ENCODE peak calls at places on chromosome 1, in seven cellular contexts. P is thoracic aorta, J is neural crest cell, G is progenitor cell of endocrine pancreas, E is pancreas, K is endothelial cell, L is choroid plexus epithelial cell. Z is an unnamed sample.

GRCh38 chr1:16172964-16173446 is 17.1 kb upstream of the EPHA2 start:
- DNase-seq in P (no peak), J (no peak), G (no peak), E (no peak), K (no peak), L (peak; percentile 61), Z (no peak)

GRCh38 chr1:3070304-3070653 is 1.3 kb downstream of the PRDM16 start:
- DNase-seq in P (no peak), J (no peak), G (no peak), E (no peak), K (no peak), L (no peak), Z (no peak)

GRCh38 chr1:160022330-160023310 is 9.2 kb downstream of the PIGM start:
- DNase-seq in P (no peak), J (no peak), G (no peak), E (no peak), K (no peak), L (no peak), Z (no peak)

GRCh38 chr1:10699470-10699835 is 97.0 kb downstream of the CASZ1 start:
- DNase-seq in P (no peak), J (no peak), G (no peak), E (no peak), K (no peak), L (no peak), Z (no peak)

GRCh38 chr1:7386226-7387052 is 384.7 kb upstream of the VAMP3 start:
- DNase-seq in P (no peak), J (no peak), G (no peak), E (no peak), K (no peak), L (peak; percentile 16), Z (no peak)

GRCh38 chr1:206000641-206001339 is 2.4 kb downstream of the RAB7B start:
- DNase-seq in P (no peak), J (no peak), G (no peak), E (no peak), K (no peak), L (no peak), Z (no peak)

GRCh38 chr1:179599623-179600249 is 8.1 kb downstream of the TDRD5 start:
- DNase-seq in P (no peak), J (peak; percentile 16), G (no peak), E (no peak), K (peak; percentile 23), L (peak; percentile 47), Z (peak; percentile 16)

GRCh38 chr1:55869050-55869449 is 653.9 kb upstream of the USP24 start:
- DNase-seq in P (peak; percentile 36), J (no peak), G (no peak), E (no peak), K (no peak), L (no peak), Z (no peak)

GRCh38 chr1:75188892-75189291 is 54.7 kb downstream of the LHX8 start:
- DNase-seq in P (no peak), J (no peak), G (no peak), E (no peak), K (no peak), L (no peak), Z (no peak)

GRCh38 chr1:225651872-225652725 is 824 bp downstream of the ENAH start:
- DNase-seq in P (no peak), J (no peak), G (peak; percentile 12), E (peak; percentile 82), K (no peak), L (peak; percentile 45), Z (peak; percentile 71)

GRCh38 chr1:15180189-15180588 is 26.6 kb downstream of the TMEM51 start:
- DNase-seq in P (no peak), J (no peak), G (no peak), E (peak; percentile 77), K (no peak), L (no peak), Z (no peak)

GRCh38 chr1:53316058-53316741 is 11.7 kb downstream of the LRP8 start:
- DNase-seq in P (no peak), J (no peak), G (no peak), E (no peak), K (peak; percentile 33), L (peak; percentile 41), Z (peak; percentile 39)

GRCh38 chr1:36248250-36248894 is 24.1 kb downstream of the THRAP3 start:
- DNase-seq in P (peak; percentile 72), J (no peak), G (no peak), E (no peak), K (no peak), L (peak; percentile 95), Z (no peak)

GRCh38 chr1:19222979-19223824 is 13.1 kb upstream of the UBR4 start:
- DNase-seq in P (no peak), J (no peak), G (no peak), E (no peak), K (no peak), L (peak; percentile 15), Z (no peak)

GRCh38 chr1:184695023-184695422 is 59.6 kb downstream of the EDEM3 start:
- DNase-seq in P (no peak), J (no peak), G (no peak), E (no peak), K (no peak), L (peak; percentile 23), Z (no peak)

GRCh38 chr1:14570514-14570913 is 28.0 kb upstream of the KAZN start:
- DNase-seq in P (no peak), J (no peak), G (no peak), E (no peak), K (no peak), L (no peak), Z (no peak)

GRCh38 chr1:108953452-108953851 is 9.8 kb downstream of the CLCC1 start:
- DNase-seq in P (no peak), J (no peak), G (no peak), E (no peak), K (no peak), L (no peak), Z (no peak)

GRCh38 chr1:108947871-108948525 is 15.3 kb downstream of the CLCC1 start:
- DNase-seq in P (no peak), J (no peak), G (no peak), E (no peak), K (no peak), L (peak; percentile 17), Z (no peak)

GRCh38 chr1:108955111-108955510 is 8.2 kb downstream of the CLCC1 start:
- DNase-seq in P (no peak), J (no peak), G (no peak), E (no peak), K (no peak), L (no peak), Z (no peak)

GRCh38 chr1:108949044-108949443 is 14.2 kb downstream of the CLCC1 start:
- DNase-seq in P (no peak), J (no peak), G (no peak), E (no peak), K (no peak), L (no peak), Z (no peak)

GRCh38 chr1:108951242-108951641 is 12.0 kb downstream of the CLCC1 start:
- DNase-seq in P (no peak), J (no peak), G (no peak), E (no peak), K (no peak), L (no peak), Z (no peak)
- TF ChIP-seq CTCF in P (no peak), J (no peak), G (no peak), E (no peak), K (no peak), L (no peak), Z (no peak)

DNA sequence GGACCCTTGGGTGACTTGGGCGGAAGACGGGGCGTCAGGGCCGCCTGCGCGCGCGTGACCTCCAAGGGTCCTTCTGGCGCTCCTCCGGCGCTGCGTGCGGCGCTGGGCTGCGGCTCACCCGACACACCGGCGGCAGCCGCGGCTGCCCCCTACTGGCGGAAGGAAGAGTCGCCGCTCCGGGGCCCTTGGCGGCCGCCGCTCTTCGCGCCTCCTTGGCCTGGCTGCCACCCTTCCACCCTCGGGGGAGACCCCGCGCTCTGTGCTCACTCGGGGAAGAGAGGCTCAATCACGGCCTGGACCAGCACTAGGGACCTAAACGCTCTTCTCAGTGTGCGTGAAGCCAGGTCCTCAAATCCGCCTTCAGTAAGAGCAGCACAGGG is 89.7 kb downstream of the DMRTA2 start:
- DNase-seq in P (no peak), J (peak; percentile 59), G (peak; percentile 52), E (peak; percentile 73), K (peak; percentile 83), L (peak; percentile 23), Z (peak; percentile 77)
- TF ChIP-seq CTCF in P (peak; percentile 27), J (peak; percentile 68), G (peak; percentile 67), E (peak; percentile 35), K (peak; percentile 76), L (peak; percentile 36), Z (peak; percentile 52)

GRCh38 chr1:237751090-237751489 is 139.6 kb downstream of the ZP4 start:
- DNase-seq in P (no peak), J (no peak), G (no peak), E (no peak), K (no peak), L (no peak), Z (no peak)

GRCh38 chr1:237760981-237761380 is 129.7 kb downstream of the ZP4 start:
- DNase-seq in P (no peak), J (no peak), G (no peak), E (no peak), K (no peak), L (no peak), Z (no peak)

GRCh38 chr1:237754627-237755026 is 136.1 kb downstream of the ZP4 start:
- DNase-seq in P (no peak), J (no peak), G (no peak), E (no peak), K (no peak), L (no peak), Z (no peak)

GRCh38 chr1:237759371-237759770 is 131.4 kb downstream of the ZP4 start:
- DNase-seq in P (no peak), J (no peak), G (no peak), E (no peak), K (no peak), L (no peak), Z (no peak)

GRCh38 chr1:237756304-237756967 is 134.3 kb downstream of the ZP4 start:
- DNase-seq in P (no peak), J (no peak), G (no peak), E (peak; percentile 21), K (no peak), L (no peak), Z (no peak)
- TF ChIP-seq CTCF in P (no peak), J (no peak), G (no peak), E (no peak), K (no peak), L (no peak), Z (no peak)

GRCh38 chr1:214816603-214817002 is 213.6 kb downstream of the CENPF start:
- DNase-seq in P (no peak), J (no peak), G (no peak), E (no peak), K (no peak), L (peak; percentile 25), Z (no peak)
- TF ChIP-seq CTCF in P (no peak), J (no peak), G (peak; percentile 26), E (no peak), K (peak; percentile 54), L (peak; percentile 57), Z (no peak)

Z was measured in nephron progenitor cell.